ENCODE peak calls at places on chromosomes 1 and 21, in five cellular contexts. One of them, this sample, is unnamed.

GRCh38 chr1:160191756-160192155 is 1.4 kb downstream of the CASQ1 start:
- DNase-seq in IMR-90: no peak
- DNase-seq in mesenchymal stem cell: no peak
- DNase-seq in H1: no peak
- DNase-seq in neuronal stem cell: no peak
- DNase-seq in this sample: no peak

GRCh38 chr1:51231121-51231520 is 5.0 kb upstream of the RNF11 start:
- DNase-seq in neuronal stem cell: no peak
- DNase-seq in H1: no peak
- DNase-seq in mesenchymal stem cell: no peak
- DNase-seq in IMR-90: peak; percentile 9
- DNase-seq in this sample: no peak

GRCh38 chr1:197838836-197839235 is 63.6 kb upstream of the DENND1B start:
- DNase-seq in IMR-90: peak; percentile 90
- DNase-seq in H1: no peak
- DNase-seq in neuronal stem cell: no peak
- DNase-seq in mesenchymal stem cell: peak; percentile 71
- DNase-seq in this sample: no peak

GRCh38 chr1:206925116-206925736 is 3.5 kb upstream of the FCMR start:
- DNase-seq in IMR-90: no peak
- DNase-seq in mesenchymal stem cell: peak; percentile 7
- DNase-seq in neuronal stem cell: no peak
- DNase-seq in H1: no peak
- DNase-seq in this sample: peak; percentile 64

GRCh38 chr1:85277027-85277625 is 694 bp upstream of the BCL10 start:
- DNase-seq in IMR-90: no peak
- DNase-seq in neuronal stem cell: no peak
- DNase-seq in H1: no peak
- DNase-seq in mesenchymal stem cell: no peak
- DNase-seq in this sample: no peak

GRCh38 chr1:147204080-147204479 is 21.1 kb downstream of the FMO5 start:
- DNase-seq in IMR-90: no peak
- DNase-seq in neuronal stem cell: no peak
- DNase-seq in mesenchymal stem cell: no peak
- DNase-seq in H1: no peak
- DNase-seq in this sample: no peak

GRCh38 chr1:198904356-198904755 is 265.5 kb downstream of the PTPRC start:
- DNase-seq in mesenchymal stem cell: peak; percentile 57
- DNase-seq in IMR-90: peak; percentile 64
- DNase-seq in H1: no peak
- DNase-seq in neuronal stem cell: no peak
- DNase-seq in this sample: no peak

GRCh38 chr21:18499761-18500376 is 96.3 kb upstream of the TMPRSS15 start:
- DNase-seq in neuronal stem cell: peak; percentile 56
- DNase-seq in H1: peak; percentile 66
- DNase-seq in mesenchymal stem cell: peak; percentile 53
- DNase-seq in IMR-90: peak; percentile 13
- DNase-seq in this sample: no peak

GRCh38 chr1:1431006-1431844 is 4.3 kb upstream of the VWA1 start:
- DNase-seq in mesenchymal stem cell: no peak
- DNase-seq in IMR-90: no peak
- DNase-seq in H1: no peak
- DNase-seq in neuronal stem cell: no peak
- DNase-seq in this sample: no peak
- H2AK5ac ChIP-seq in mesenchymal stem cell: peak overlapping the region; percentile 94
- H2AK5ac ChIP-seq in IMR-90: no peak overlapping the region
- H2AK5ac ChIP-seq in H1: no peak overlapping the region
- H2AK5ac ChIP-seq in neuronal stem cell: peak overlapping the region; percentile 98
- H2AK5ac ChIP-seq in this sample: no peak overlapping the region

GRCh38 chr1:42567038-42567437 is 91.2 kb upstream of the PPIH start:
- DNase-seq in mesenchymal stem cell: no peak
- DNase-seq in neuronal stem cell: no peak
- DNase-seq in H1: no peak
- DNase-seq in IMR-90: no peak
- DNase-seq in this sample: no peak
- H3K4ac ChIP-seq in mesenchymal stem cell: no peak overlapping the region
- H3K4ac ChIP-seq in neuronal stem cell: no peak overlapping the region
- H3K4ac ChIP-seq in H1: no peak overlapping the region
- H3K4ac ChIP-seq in IMR-90: no peak overlapping the region
- H3K4ac ChIP-seq in this sample: no peak overlapping the region

GRCh38 chr1:227576152-227576551 is 12.8 kb downstream of the ZNF678 start:
- DNase-seq in neuronal stem cell: no peak
- DNase-seq in mesenchymal stem cell: no peak
- DNase-seq in IMR-90: no peak
- DNase-seq in H1: no peak
- DNase-seq in this sample: no peak
- H3K9me3 ChIP-seq in neuronal stem cell: peaks cover 10% of the 10 kb centered on the region
- H3K9me3 ChIP-seq in mesenchymal stem cell: peaks cover 62% of the 10 kb centered on the region
- H3K9me3 ChIP-seq in IMR-90: peaks cover 5% of the 10 kb centered on the region
- H3K9me3 ChIP-seq in H1: peaks cover 5% of the 10 kb centered on the region
- H3K9me3 ChIP-seq in this sample: no peaks in the 10 kb centered on the region

DNA sequence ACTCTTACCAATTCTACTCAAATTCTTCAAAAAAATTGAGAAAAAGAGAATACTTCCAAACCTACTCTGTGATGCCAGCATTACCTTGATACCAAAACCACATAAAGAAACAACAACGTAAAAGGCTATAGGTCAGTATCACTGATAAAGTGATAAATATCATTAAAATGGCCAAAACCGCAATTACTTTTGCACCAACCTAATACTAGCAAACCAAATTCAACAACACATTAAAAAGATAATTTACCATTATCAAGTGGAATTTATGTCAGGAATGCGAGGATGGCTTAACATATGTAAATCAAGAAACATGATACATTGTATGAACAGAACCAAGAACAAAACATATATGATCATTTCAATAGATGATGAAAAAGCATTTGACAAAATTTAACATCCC is 7.0 kb downstream of the SPAG17 start:
- DNase-seq in mesenchymal stem cell: no peak
- DNase-seq in IMR-90: no peak
- DNase-seq in H1: no peak
- DNase-seq in neuronal stem cell: no peak
- DNase-seq in this sample: no peak
- H2AK5ac ChIP-seq in mesenchymal stem cell: no peak overlapping the region
- H2AK5ac ChIP-seq in IMR-90: no peak overlapping the region
- H2AK5ac ChIP-seq in H1: no peak overlapping the region
- H2AK5ac ChIP-seq in neuronal stem cell: no peak overlapping the region
- H2AK5ac ChIP-seq in this sample: no peak overlapping the region

GRCh38 chr1:213530607-213531320 is 457.0 kb upstream of the PROX1 start:
- DNase-seq in neuronal stem cell: no peak
- DNase-seq in IMR-90: no peak
- DNase-seq in H1: no peak
- DNase-seq in mesenchymal stem cell: no peak
- DNase-seq in this sample: no peak
- H3K4ac ChIP-seq in neuronal stem cell: no peak overlapping the region
- H3K4ac ChIP-seq in IMR-90: no peak overlapping the region
- H3K4ac ChIP-seq in H1: no peak overlapping the region
- H3K4ac ChIP-seq in mesenchymal stem cell: no peak overlapping the region
- H3K4ac ChIP-seq in this sample: no peak overlapping the region

DNA sequence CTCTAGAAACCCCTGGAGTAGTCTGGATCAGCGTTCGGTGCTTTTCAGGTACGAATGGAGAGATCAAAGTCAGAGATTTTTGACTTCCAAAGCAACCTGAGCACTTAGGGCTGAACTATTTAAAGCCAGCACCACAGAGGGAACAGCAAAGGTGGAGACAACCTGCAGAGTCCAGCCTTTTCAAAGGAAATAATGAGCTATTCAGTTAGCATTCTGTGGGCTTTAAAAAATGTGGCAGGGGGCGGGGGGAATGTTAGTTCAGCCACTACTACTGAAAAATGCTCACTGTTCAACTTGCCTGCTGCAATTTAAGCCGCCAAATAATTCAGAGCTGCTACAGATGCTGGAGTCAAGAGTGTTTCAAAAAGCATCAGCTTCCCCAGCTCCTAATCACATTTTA is 473.3 kb upstream of the PLXNA2 start:
- DNase-seq in neuronal stem cell: peak; percentile 11
- DNase-seq in H1: no peak
- DNase-seq in mesenchymal stem cell: no peak
- DNase-seq in IMR-90: no peak
- DNase-seq in this sample: no peak
- H3K9me3 ChIP-seq in neuronal stem cell: peaks cover 4% of the 10 kb centered on the region
- H3K9me3 ChIP-seq in H1: peaks cover 7% of the 10 kb centered on the region
- H3K9me3 ChIP-seq in mesenchymal stem cell: peaks cover 11% of the 10 kb centered on the region
- H3K9me3 ChIP-seq in IMR-90: peaks cover 11% of the 10 kb centered on the region
- H3K9me3 ChIP-seq in this sample: no peaks in the 10 kb centered on the region

GRCh38 chr1:151457911-151458882 is 1.1 kb downstream of the POGZ start:
- DNase-seq in mesenchymal stem cell: peak; percentile 94
- DNase-seq in IMR-90: peak; percentile 87
- DNase-seq in H1: peak; percentile 56
- DNase-seq in neuronal stem cell: peak; percentile 62
- DNase-seq in this sample: peak; percentile 40

GRCh38 chr1:151455231-151455630 is 4.1 kb downstream of the POGZ start:
- DNase-seq in neuronal stem cell: no peak
- DNase-seq in H1: no peak
- DNase-seq in IMR-90: no peak
- DNase-seq in mesenchymal stem cell: no peak
- DNase-seq in this sample: no peak

GRCh38 chr1:151459331-151460046 is at the start of gene POGZ:
- DNase-seq in H1: peak; percentile 94
- DNase-seq in mesenchymal stem cell: peak; percentile 97
- DNase-seq in IMR-90: peak; percentile 98
- DNase-seq in neuronal stem cell: peak; percentile 84
- DNase-seq in this sample: peak; percentile 94

GRCh38 chr1:151458936-151459330 is 361 bp downstream of the POGZ start:
- DNase-seq in mesenchymal stem cell: peak; percentile 75
- DNase-seq in IMR-90: peak; percentile 63
- DNase-seq in neuronal stem cell: peak; percentile 57
- DNase-seq in H1: peak; percentile 72
- DNase-seq in this sample: peak; percentile 74

DNA sequence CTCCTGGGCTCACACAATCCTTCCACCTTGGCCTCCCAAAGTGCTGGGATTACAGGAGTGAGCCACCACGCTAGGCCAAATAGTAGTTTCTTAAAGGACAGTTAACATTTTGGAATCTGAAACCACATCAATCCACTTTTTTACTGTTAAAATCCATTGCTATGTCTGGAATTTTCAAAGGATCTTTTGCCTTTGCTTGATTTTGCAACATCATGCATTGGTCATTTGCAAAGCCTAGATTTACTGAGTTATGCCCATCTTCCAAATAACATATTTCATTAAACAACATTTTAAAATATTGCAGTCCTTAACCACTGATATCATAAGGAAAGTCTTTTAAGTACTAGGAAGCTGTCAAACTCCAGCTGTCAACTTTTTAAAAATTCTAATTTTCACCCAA is 3.3 kb downstream of the POGZ start:
- DNase-seq in mesenchymal stem cell: no peak
- DNase-seq in neuronal stem cell: no peak
- DNase-seq in IMR-90: no peak
- DNase-seq in H1: no peak
- DNase-seq in this sample: no peak
- H2AK5ac ChIP-seq in mesenchymal stem cell: no peak overlapping the region
- H2AK5ac ChIP-seq in neuronal stem cell: no peak overlapping the region
- H2AK5ac ChIP-seq in IMR-90: no peak overlapping the region
- H2AK5ac ChIP-seq in H1: no peak overlapping the region
- H2AK5ac ChIP-seq in this sample: no peak overlapping the region

GRCh38 chr1:64966158-64966963 is at the start of gene JAK1:
- DNase-seq in mesenchymal stem cell: peak; percentile 81
- DNase-seq in IMR-90: peak; percentile 72
- DNase-seq in neuronal stem cell: peak; percentile 85
- DNase-seq in H1: peak; percentile 87
- DNase-seq in this sample: peak; percentile 90
- H3K4ac ChIP-seq in mesenchymal stem cell: peak within 1 kb of the TSS; percentile 61
- H3K4ac ChIP-seq in IMR-90: peak within 1 kb of the TSS; percentile 82
- H3K4ac ChIP-seq in neuronal stem cell: no peak within 1 kb of the TSS
- H3K4ac ChIP-seq in H1: peak within 1 kb of the TSS; percentile 91
- H3K4ac ChIP-seq in this sample: no peak within 1 kb of the TSS

GRCh38 chr1:194268839-194269238 is 1082.4 kb upstream of the B3GALT2 start:
- DNase-seq in neuronal stem cell: peak; percentile 1
- DNase-seq in IMR-90: peak; percentile 54
- DNase-seq in mesenchymal stem cell: peak; percentile 9
- DNase-seq in H1: no peak
- DNase-seq in this sample: no peak

GRCh38 chr1:194277927-194278326 is 1091.5 kb upstream of the B3GALT2 start:
- DNase-seq in H1: no peak
- DNase-seq in mesenchymal stem cell: no peak
- DNase-seq in IMR-90: no peak
- DNase-seq in neuronal stem cell: no peak
- DNase-seq in this sample: no peak

GRCh38 chr1:194273660-194274059 is 1087.2 kb upstream of the B3GALT2 start:
- DNase-seq in mesenchymal stem cell: no peak
- DNase-seq in neuronal stem cell: no peak
- DNase-seq in H1: no peak
- DNase-seq in IMR-90: no peak
- DNase-seq in this sample: no peak
- H3K9me3 ChIP-seq in mesenchymal stem cell: peaks cover 12% of the 10 kb centered on the region
- H3K9me3 ChIP-seq in neuronal stem cell: no peaks in the 10 kb centered on the region
- H3K9me3 ChIP-seq in H1: no peaks in the 10 kb centered on the region
- H3K9me3 ChIP-seq in IMR-90: no peaks in the 10 kb centered on the region
- H3K9me3 ChIP-seq in this sample: no peaks in the 10 kb centered on the region

This sample was measured in H9.